ENCODE peak calls at places on chromosomes 16 and 17, in nine cellular contexts. U is spleen; M is ACHN; G is activated T-cell treated with anti-CD3 and anti-CD28 coated beads for 1 hour; P is stimulated activated CD4-positive, alpha-beta T cell treated with anti-CD3 and anti-CD28 coated beads, Interleukin-4, amount 100 ng/mL, for 24 hours; V is hypothalamus; T is testis; N is chondrocyte; Z is GM12878. K is an unnamed sample.

GRCh38 chr17:32279933-32280716 is 14.5 kb downstream of the RHBDL3 start:
- DNase-seq in U (no peak), T (no peak), M (no peak), N (no peak), Z (no peak), V (no peak), P (no peak), G (no peak), K (no peak)

GRCh38 chr17:33686171-33686570 is 393.1 kb upstream of the ASIC2 start:
- DNase-seq in M (peak; percentile 11), N (no peak), V (no peak), P (no peak), Z (no peak), U (no peak), G (no peak), T (peak; percentile 74), K (peak; percentile 66)

GRCh38 chr17:8375738-8376259 is 705 bp downstream of the KRABD2 start:
- DNase-seq in U (no peak), T (no peak), V (no peak), M (peak; percentile 13), P (no peak), Z (no peak), G (no peak), N (no peak), K (no peak)

GRCh38 chr17:56146005-56146404 is 7.3 kb upstream of the ANKFN1 start:
- DNase-seq in G (no peak), N (no peak), V (no peak), Z (no peak), T (no peak), M (no peak), U (no peak), P (no peak), K (no peak)

GRCh38 chr17:48322060-48322459 is 108.0 kb downstream of the SKAP1 start:
- DNase-seq in T (no peak), N (no peak), V (no peak), P (no peak), M (no peak), Z (no peak), U (no peak), G (no peak), K (no peak)

GRCh38 chr16:21610006-21610544 is 10.7 kb downstream of the METTL9 start:
- DNase-seq in V (no peak), M (no peak), P (no peak), U (no peak), T (no peak), Z (no peak), G (no peak), N (no peak), K (no peak)

GRCh38 chr17:40309938-40310510 is 1.0 kb downstream of the RARA start:
- DNase-seq in P (no peak), M (no peak), U (no peak), G (no peak), Z (no peak), T (peak; percentile 39), N (peak; percentile 59), V (no peak), K (no peak)

GRCh38 chr16:73248316-73248715 is 200.4 kb upstream of the ZFHX3 start:
- DNase-seq in G (no peak), Z (no peak), V (no peak), P (no peak), T (no peak), N (no peak), M (no peak), U (no peak), K (no peak)

GRCh38 chr17:1371893-1372590 is 28.0 kb downstream of the YWHAE start:
- DNase-seq in V (no peak), P (no peak), N (no peak), Z (no peak), G (no peak), U (no peak), M (no peak), T (no peak), K (no peak)

GRCh38 chr16:89369266-89369895 is 121.0 kb downstream of the ANKRD11 start:
- DNase-seq in T (no peak), Z (no peak), N (peak; percentile 15), U (no peak), M (no peak), G (no peak), P (no peak), V (no peak), K (no peak)

GRCh38 chr17:62720126-62720850 is 87.8 kb downstream of the MARCHF10 start:
- DNase-seq in M (peak; percentile 73), G (no peak), V (no peak), Z (peak; percentile 33), P (no peak), T (no peak), U (no peak), N (no peak), K (no peak)

GRCh38 chr17:57285681-57286080 is 29.4 kb downstream of the MSI2 start:
- DNase-seq in T (no peak), M (no peak), N (no peak), P (no peak), Z (no peak), G (no peak), V (no peak), U (no peak), K (no peak)

GRCh38 chr17:62681939-62682381 is 54.5 kb downstream of the MRC2 start:
- DNase-seq in Z (no peak), U (peak; percentile 59), P (no peak), M (no peak), N (no peak), V (no peak), T (no peak), G (no peak), K (peak; percentile 59)

GRCh38 chr17:33163827-33164555 is 129.1 kb downstream of the ASIC2 start:
- DNase-seq in V (no peak), T (peak; percentile 16), N (no peak), U (no peak), Z (no peak), P (no peak), G (no peak), M (no peak), K (no peak)

GRCh38 chr16:65876200-65876498 is 490.3 kb upstream of the CDH5 start:
- DNase-seq in V (no peak), G (no peak), U (no peak), Z (no peak), M (no peak), N (no peak), T (no peak), P (no peak), K (no peak)

GRCh38 chr16:70523621-70524405 is at the start of gene SF3B3:
- DNase-seq in Z (no peak), P (peak; percentile 77), T (peak; percentile 81), V (peak; percentile 40), G (peak; percentile 63), U (peak; percentile 90), M (peak; percentile 48), N (no peak), K (peak; percentile 89)

GRCh38 chr16:23608194-23608593 is 12.1 kb upstream of the NDUFAB1 start:
- DNase-seq in M (peak; percentile 67), P (no peak), U (no peak), G (no peak), Z (no peak), T (no peak), N (no peak), V (no peak), K (no peak)

GRCh38 chr16:66159987-66160386 is 206.5 kb upstream of the CDH5 start:
- DNase-seq in M (no peak), G (no peak), P (no peak), V (no peak), N (no peak), U (no peak), Z (no peak), T (no peak), K (no peak)

GRCh38 chr17:71633391-71633849 is 487.4 kb upstream of the SOX9 start:
- DNase-seq in G (no peak), M (no peak), Z (no peak), P (no peak), V (no peak), U (no peak), N (no peak), T (no peak), K (no peak)

GRCh38 chr16:10929853-10930754 is 12.2 kb downstream of the DEXI start:
- DNase-seq in V (no peak), N (no peak), Z (no peak), G (no peak), P (no peak), U (peak; percentile 78), M (no peak), T (no peak), K (no peak)

GRCh38 chr17:58632324-58633314 is 59.2 kb downstream of the TEX14 start:
- DNase-seq in U (no peak), P (no peak), Z (no peak), N (no peak), G (no peak), M (no peak), T (peak; percentile 24), V (no peak), K (no peak)

GRCh38 chr16:54936979-54937672 is 6.5 kb downstream of the IRX5 start:
- DNase-seq in Z (no peak), M (no peak), U (no peak), N (peak; percentile 72), V (no peak), P (no peak), T (peak; percentile 59), G (no peak), K (peak; percentile 62)

GRCh38 chr16:58507963-58508670 is 7.2 kb upstream of the SETD6 start:
- DNase-seq in G (no peak), T (no peak), U (no peak), P (no peak), Z (no peak), N (peak; percentile 51), M (no peak), V (no peak), K (peak; percentile 42)

GRCh38 chr16:1278456-1278855 is 22.6 kb downstream of the TPSD1 start:
- DNase-seq in P (no peak), N (peak; percentile 78), Z (no peak), T (peak; percentile 28), G (no peak), V (no peak), U (no peak), M (no peak), K (no peak)

GRCh38 chr16:87877942-87878507 is 8.7 kb upstream of the SLC7A5 start:
- DNase-seq in P (peak; percentile 49), U (no peak), Z (no peak), V (no peak), T (no peak), G (no peak), N (no peak), M (no peak), K (no peak)

K was measured in activated effector memory CD4-positive, alpha-beta T cell treated with anti-CD3 and anti-CD28 coated beads, Interleukin-2, amount 50 U/mL, for 16 hours.